ENCODE peak calls at places on chromosomes 16 and 17, in four cellular contexts. K is H1, R is GM12878, N is K562. M is an unnamed sample.

GRCh38 chr17:42453544-42453943 is 5.1 kb upstream of the ATP6V0A1 start:
- DNase-seq in N (no peak), K (no peak), R (no peak), M (no peak)

GRCh38 chr16:87423429-87423828 is 31.3 kb downstream of the MAP1LC3B start:
- DNase-seq in K (no peak), R (no peak), N (no peak), M (no peak)

GRCh38 chr16:1713933-1714332 is 7.9 kb downstream of the MAPK8IP3 start:
- DNase-seq in N (no peak), K (no peak), R (peak; percentile 39), M (no peak)

GRCh38 chr16:24609740-24610420 is 70.5 kb downstream of the RBBP6 start:
- DNase-seq in N (no peak), R (no peak), K (peak; percentile 69), M (no peak)

GRCh38 chr16:27780468-27781194 is 230.7 kb downstream of the KATNIP start:
- DNase-seq in R (no peak), K (no peak), N (no peak), M (no peak)

GRCh38 chr16:89115216-89115949 is 21.7 kb downstream of the ACSF3 start:
- DNase-seq in K (no peak), N (peak; percentile 49), R (peak; percentile 67), M (no peak)

GRCh38 chr17:9658593-9659211 is 13.4 kb downstream of the USP43 start:
- DNase-seq in N (no peak), R (no peak), K (no peak), M (no peak)

GRCh38 chr17:65633146-65633881 is 71.9 kb upstream of the AXIN2 start:
- DNase-seq in R (no peak), K (no peak), N (no peak), M (no peak)

GRCh38 chr16:88856122-88856827 is 472 bp downstream of the GALNS start:
- DNase-seq in K (peak; percentile 72), N (peak; percentile 89), R (no peak), M (no peak)

GRCh38 chr17:73100363-73100762 is 7.9 kb upstream of the SLC39A11 start:
- DNase-seq in N (no peak), K (no peak), R (no peak), M (no peak)

GRCh38 chr16:23781176-23781575 is 26.4 kb downstream of the CHP2 start:
- DNase-seq in K (no peak), N (no peak), R (no peak), M (no peak)

GRCh38 chr17:77558846-77559626 is 399.5 kb upstream of the TNRC6C start:
- DNase-seq in K (no peak), R (no peak), N (no peak), M (no peak)

DNA sequence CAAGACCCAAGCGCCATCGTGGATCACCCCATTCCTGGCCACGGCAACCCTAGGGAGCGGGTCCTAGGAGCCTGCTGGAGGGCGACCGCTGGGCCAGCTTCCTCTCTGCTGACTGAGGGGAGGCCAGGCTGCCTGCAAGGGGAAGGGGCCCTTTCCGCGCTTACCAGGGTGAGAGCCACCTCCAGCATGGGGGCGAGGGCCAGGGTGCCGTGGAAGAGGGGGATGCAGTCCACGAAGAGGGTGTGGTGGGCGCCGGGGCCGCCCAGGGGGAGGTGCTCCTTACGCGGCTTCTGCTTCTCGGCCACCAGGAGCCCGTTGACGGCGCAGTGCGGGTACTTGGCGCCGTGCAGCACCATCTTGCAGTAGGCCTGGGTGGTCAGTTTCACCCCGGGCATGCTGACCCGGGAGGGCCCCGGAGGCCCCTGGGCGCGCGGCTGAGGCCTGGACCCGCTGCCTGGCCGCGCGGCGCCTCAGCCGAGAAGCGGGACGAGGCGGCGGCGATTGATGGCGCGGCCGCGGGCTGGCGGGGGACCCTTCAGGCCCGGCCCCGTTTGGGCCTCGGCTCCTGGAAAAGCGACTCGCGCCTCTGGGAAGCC is 345 bp downstream of the EMC8 start:
- DNase-seq in R (no peak), K (peak; percentile 57), N (peak; percentile 87), M (no peak)
- H3K36me3 ChIP-seq in R (peaks cover 10% of the 10 kb centered on the region), K (peaks cover 36% of the 10 kb centered on the region), N (peaks cover 72% of the 10 kb centered on the region), M (peaks cover 41% of the 10 kb centered on the region)

GRCh38 chr17:79933863-79934652 is 94.8 kb upstream of the CBX4 start:
- DNase-seq in N (no peak), K (no peak), R (no peak), M (no peak)

GRCh38 chr17:79934653-79934970 is 95.4 kb upstream of the CBX4 start:
- DNase-seq in R (no peak), N (no peak), K (no peak), M (no peak)

GRCh38 chr17:79932446-79932845 is 93.2 kb upstream of the CBX4 start:
- DNase-seq in N (no peak), R (no peak), K (no peak), M (no peak)

GRCh38 chr17:79931517-79932309 is 92.5 kb upstream of the CBX4 start:
- DNase-seq in N (no peak), K (no peak), R (no peak), M (no peak)

DNA sequence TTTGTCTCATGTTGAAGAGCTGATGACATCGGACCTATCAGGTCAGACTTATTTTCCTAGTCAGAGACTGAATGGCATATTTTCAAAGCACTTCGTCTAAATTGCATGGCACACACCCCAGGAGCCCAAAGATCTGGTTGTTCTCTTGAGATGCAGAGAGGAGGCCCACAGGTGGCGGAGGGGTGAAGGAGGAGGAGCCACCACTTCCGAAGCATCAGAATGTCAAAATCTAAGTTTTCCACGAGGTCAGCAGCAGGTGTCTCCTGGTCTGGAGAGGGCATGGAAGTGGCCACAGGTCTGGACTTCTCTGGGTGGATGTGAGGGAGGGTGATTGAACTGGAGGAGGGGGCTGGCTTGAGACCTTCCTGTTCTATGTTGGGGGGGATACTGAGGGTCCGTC is 93.7 kb upstream of the CBX4 start:
- DNase-seq in N (no peak), R (no peak), K (no peak), M (no peak)
- H3K27ac ChIP-seq in N (no peak overlapping the region), R (no peak overlapping the region), K (no peak overlapping the region), M (no peak overlapping the region)

GRCh38 chr16:22278418-22278817 is 18.8 kb upstream of the POLR3E start:
- DNase-seq in N (no peak), K (no peak), R (no peak), M (no peak)
- TF ChIP-seq EGR1 in N (no peak), K (no peak), R (no peak), M (no peak)

GRCh38 chr16:51853586-51853985 is 693.4 kb downstream of the TOX3 start:
- DNase-seq in R (no peak), N (no peak), K (no peak), M (no peak)
- H3K36me3 ChIP-seq in R (no peaks in the 10 kb centered on the region), N (no peaks in the 10 kb centered on the region), K (no peaks in the 10 kb centered on the region), M (no peaks in the 10 kb centered on the region)

GRCh38 chr16:53090271-53090590 is 35.4 kb downstream of the CHD9 start:
- DNase-seq in R (no peak), N (no peak), K (no peak), M (no peak)
- H3K27ac ChIP-seq in R (peak overlapping the region; percentile 96), N (no peak overlapping the region), K (peak overlapping the region; percentile 35), M (no peak overlapping the region)

M was measured in HCT116.